ENCODE peak calls at places on chromosomes 6 and 20, in seven cellular contexts. M is adipocyte, N is AG04449, D is fibroblast of villous mesenchyme, Y is HCT116, F is left ventricle myocardium inferior, L is astrocyte of the spinal cord. G is an unnamed sample.

GRCh38 chr20:18431206-18431605 is 35.6 kb downstream of the DZANK1 start:
- DNase-seq in F (no peak), D (no peak), Y (no peak), N (no peak), L (no peak), M (no peak), G (no peak)

GRCh38 chr20:50048420-50049166 is 64.4 kb downstream of the UBE2V1 start:
- DNase-seq in D (no peak), F (no peak), M (peak; percentile 47), N (no peak), L (peak; percentile 61), Y (no peak), G (no peak)

GRCh38 chr20:49185071-49185757 is 2.9 kb downstream of the STAU1 start:
- DNase-seq in D (peak; percentile 27), F (no peak), M (no peak), Y (no peak), L (no peak), N (no peak), G (no peak)

GRCh38 chr6:33696538-33697518 is 14.7 kb downstream of the UQCC2 start:
- DNase-seq in D (peak; percentile 44), L (peak; percentile 82), Y (no peak), N (no peak), F (peak; percentile 60), M (peak; percentile 61), G (no peak)

GRCh38 chr6:99434702-99435530 is 9.8 kb upstream of the PNISR start:
- DNase-seq in M (peak; percentile 76), L (peak; percentile 54), F (no peak), N (no peak), D (peak; percentile 46), Y (peak; percentile 24), G (no peak)

GRCh38 chr6:112237644-112238043 is 16.7 kb downstream of the LAMA4 start:
- DNase-seq in D (peak; percentile 92), Y (no peak), F (peak; percentile 53), N (no peak), M (peak; percentile 94), L (peak; percentile 83), G (no peak)

GRCh38 chr20:52150440-52151258 is 40.9 kb downstream of the ZFP64 start:
- DNase-seq in D (peak; percentile 57), Y (peak; percentile 33), F (no peak), M (peak; percentile 76), L (peak; percentile 56), N (no peak), G (no peak)

GRCh38 chr20:62852841-62853240 is 8.8 kb downstream of the TCFL5 start:
- DNase-seq in Y (no peak), N (no peak), L (no peak), D (no peak), F (no peak), M (no peak), G (no peak)

GRCh38 chr6:116139917-116140316 is 14.0 kb upstream of the COL10A1 start:
- DNase-seq in L (no peak), N (no peak), M (no peak), D (no peak), Y (peak; percentile 15), F (no peak), G (no peak)

GRCh38 chr6:49551126-49551865 is 828 bp downstream of the C6orf141 start:
- DNase-seq in L (peak; percentile 33), D (no peak), N (no peak), M (peak; percentile 13), F (no peak), Y (no peak), G (no peak)

GRCh38 chr20:60224914-60225313 is 266.7 kb downstream of the CDH26 start:
- DNase-seq in D (no peak), L (no peak), F (no peak), M (no peak), N (no peak), Y (no peak), G (no peak)

GRCh38 chr20:37309290-37309689 is 19.8 kb downstream of the MANBAL start:
- DNase-seq in D (no peak), L (no peak), N (no peak), Y (no peak), M (no peak), F (no peak), G (no peak)
- H3K4me3 ChIP-seq in D (no peak overlapping the region), L (no peak overlapping the region), N (no peak overlapping the region), Y (no peak overlapping the region), M (no peak overlapping the region), F (no peak overlapping the region), G (no peak overlapping the region)

DNA sequence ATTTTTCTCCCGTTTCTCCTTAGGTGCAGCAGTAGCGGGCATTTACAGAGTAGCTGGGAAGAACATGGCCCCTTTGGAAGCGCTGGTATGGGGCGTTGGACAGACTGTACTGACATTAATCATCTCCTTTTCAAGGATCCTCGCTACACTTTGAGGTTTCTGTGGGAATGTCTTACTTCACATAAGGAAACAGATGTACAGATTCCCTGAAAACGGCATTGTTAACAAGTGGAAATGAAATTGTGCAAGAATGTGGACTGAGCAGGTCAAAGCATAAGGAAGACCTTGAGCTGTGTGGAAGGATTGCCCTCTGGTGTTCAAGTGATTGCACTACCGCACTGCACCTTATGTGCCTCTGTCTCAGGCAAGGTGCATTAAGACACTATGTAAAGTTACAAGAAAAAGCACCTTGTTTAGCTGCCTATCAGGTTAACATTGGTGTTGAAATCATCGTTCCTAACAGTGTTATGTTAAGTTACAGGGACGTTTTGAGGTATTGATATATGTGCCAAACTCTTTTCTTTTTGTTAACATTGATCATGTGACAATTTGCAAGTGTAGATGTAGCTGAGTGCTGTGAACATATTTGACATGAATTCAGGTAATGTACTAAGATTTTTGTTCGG is 38.0 kb downstream of the TMEM170B start:
- DNase-seq in L (peak; percentile 78), Y (peak; percentile 71), M (peak; percentile 89), N (peak; percentile 41), D (peak; percentile 86), F (no peak), G (no peak)
- H3K4me3 ChIP-seq in L (no peak overlapping the region), Y (no peak overlapping the region), M (peak overlapping the region; percentile 37), N (no peak overlapping the region), D (no peak overlapping the region), F (no peak overlapping the region), G (no peak overlapping the region)

DNA sequence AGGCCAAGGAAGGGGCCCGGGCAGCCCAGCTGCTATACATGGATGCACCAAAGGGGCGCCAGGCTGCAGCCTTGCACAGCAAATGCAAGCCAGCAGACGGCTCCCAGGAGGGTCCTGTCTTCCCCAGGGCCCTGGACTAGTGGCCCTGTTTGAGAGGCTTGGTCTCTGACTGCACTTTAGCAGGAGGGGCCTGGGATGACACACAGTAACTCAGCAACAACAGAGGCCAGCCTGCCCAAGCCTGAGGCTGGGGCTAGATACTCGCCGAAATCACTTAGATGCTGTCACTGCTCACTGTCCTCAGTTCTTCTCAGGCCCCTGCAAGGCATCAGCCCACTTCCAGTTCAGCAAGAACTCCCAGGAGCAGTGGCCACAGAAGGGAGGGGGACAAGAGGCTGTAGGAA is 73.5 kb downstream of the TRAM2 start:
- DNase-seq in D (no peak), Y (no peak), N (no peak), F (peak; percentile 34), L (peak; percentile 51), M (no peak), G (no peak)
- H3K4me3 ChIP-seq in D (no peak overlapping the region), Y (no peak overlapping the region), N (no peak overlapping the region), F (no peak overlapping the region), L (no peak overlapping the region), M (no peak overlapping the region), G (no peak overlapping the region)

GRCh38 chr6:169082093-169082492 is 171.6 kb downstream of the THBS2 start:
- DNase-seq in F (no peak), L (no peak), N (no peak), D (no peak), Y (no peak), M (no peak), G (peak; percentile 43)
- H3K4me3 ChIP-seq in F (no peak overlapping the region), L (no peak overlapping the region), N (no peak overlapping the region), D (no peak overlapping the region), Y (no peak overlapping the region), M (no peak overlapping the region), G (no peak overlapping the region)

DNA sequence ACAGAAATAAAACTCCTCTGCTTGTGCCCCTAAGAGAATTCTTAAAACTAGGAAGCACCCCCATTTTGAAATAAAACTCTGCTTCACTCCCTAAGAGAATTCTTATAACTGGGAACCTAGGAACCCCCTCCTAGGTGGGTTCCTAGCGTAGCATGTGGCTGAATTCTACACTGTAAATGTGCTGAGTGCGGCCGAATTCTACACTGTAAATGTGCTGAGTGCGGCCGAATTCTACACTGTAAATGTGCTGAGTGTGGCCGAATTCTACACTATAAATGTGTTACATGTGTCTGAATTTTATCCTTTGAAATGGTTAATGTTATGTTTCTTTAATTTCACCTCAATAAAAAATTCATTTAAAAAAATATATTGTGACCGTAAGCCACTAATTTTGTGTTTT is 79.3 kb downstream of the PSMB1 start:
- DNase-seq in N (no peak), L (no peak), F (no peak), Y (no peak), M (no peak), D (no peak), G (no peak)
- H3K4me3 ChIP-seq in N (no peak overlapping the region), L (no peak overlapping the region), F (no peak overlapping the region), Y (no peak overlapping the region), M (no peak overlapping the region), D (no peak overlapping the region), G (no peak overlapping the region)

DNA sequence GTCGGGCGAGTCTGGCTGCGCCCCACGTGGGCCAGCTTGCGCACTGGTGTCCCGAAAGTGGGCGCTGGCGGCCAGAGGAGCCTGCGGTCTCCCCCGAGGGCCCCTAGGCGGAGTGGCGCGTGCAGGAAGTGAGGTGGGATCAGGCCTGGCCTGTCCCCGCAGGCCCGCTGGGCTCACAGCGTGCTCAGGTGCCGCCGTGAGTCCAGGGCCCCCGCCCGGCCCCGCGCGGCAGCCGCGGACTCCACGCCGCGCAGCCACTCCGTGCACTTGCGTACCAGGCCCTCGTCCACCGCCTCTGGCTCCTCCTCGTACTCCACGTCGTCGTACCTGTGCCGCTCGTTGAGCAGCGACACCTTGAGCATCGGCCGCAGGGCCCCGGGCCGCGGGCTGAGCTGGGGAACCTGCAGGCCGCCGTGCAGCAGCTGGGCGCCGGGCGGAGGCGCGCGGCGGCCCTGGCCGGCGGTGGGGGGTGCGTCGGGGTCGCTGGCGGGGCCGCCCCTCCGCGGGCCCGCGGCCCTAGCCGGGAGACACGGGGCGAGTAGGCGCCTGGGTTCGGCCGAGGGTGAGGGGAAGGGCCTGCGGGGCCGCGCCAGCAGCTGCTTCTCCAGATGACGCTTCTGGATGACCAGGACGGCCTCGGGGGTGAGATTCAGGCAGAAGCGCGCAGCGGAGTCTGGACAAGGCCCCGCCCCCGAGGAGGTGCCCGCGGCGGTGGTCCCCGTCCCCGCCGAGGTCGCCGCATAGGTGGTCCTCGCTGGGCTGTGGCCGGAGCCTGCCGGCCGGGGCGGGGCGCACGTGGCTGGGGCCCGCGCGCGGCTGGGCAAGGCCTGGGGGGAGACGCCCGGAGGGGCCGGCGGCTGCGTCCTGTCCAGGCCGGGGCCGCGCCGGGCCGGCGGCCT is 861 bp downstream of the PRR18 start:
- DNase-seq in D (no peak), N (no peak), Y (no peak), F (no peak), M (peak; percentile 29), L (no peak), G (no peak)
- H3K4me3 ChIP-seq in D (no peak overlapping the region), N (peak overlapping the region; percentile 25), Y (no peak overlapping the region), F (peak overlapping the region; percentile 68), M (no peak overlapping the region), L (peak overlapping the region; percentile 13), G (peak overlapping the region; percentile 77)